ENCODE peak calls at places on chromosomes 3 and 15, in ten cellular contexts. One of them, this sample, is unnamed.

GRCh38 chr3:122621112-122621511 is 43.7 kb downstream of the PARP15 start:
- DNase-seq in 8988T: no peak
- DNase-seq in T-helper 9 cell: no peak
- DNase-seq in T-helper 2 cell: no peak
- DNase-seq in T-helper 17 cell: no peak
- DNase-seq in cardiac muscle cell: no peak
- DNase-seq in brain microvascular endothelial cell: no peak
- DNase-seq in RPMI8226: no peak
- DNase-seq in kidney epithelial cell: no peak
- DNase-seq in RPMI7951: no peak
- DNase-seq in this sample: no peak

GRCh38 chr15:80579611-80580010 is 115.5 kb upstream of the ABHD17C start:
- DNase-seq in T-helper 9 cell: no peak
- DNase-seq in RPMI8226: no peak
- DNase-seq in RPMI7951: peak
- DNase-seq in cardiac muscle cell: no peak
- DNase-seq in 8988T: no peak
- DNase-seq in T-helper 2 cell: no peak
- DNase-seq in brain microvascular endothelial cell: no peak
- DNase-seq in T-helper 17 cell: no peak
- DNase-seq in kidney epithelial cell: no peak
- DNase-seq in this sample: no peak

GRCh38 chr15:91184441-91184840 is 84.4 kb downstream of the SV2B start:
- DNase-seq in 8988T: no peak
- DNase-seq in RPMI8226: no peak
- DNase-seq in cardiac muscle cell: no peak
- DNase-seq in kidney epithelial cell: no peak
- DNase-seq in T-helper 17 cell: no peak
- DNase-seq in T-helper 9 cell: no peak
- DNase-seq in brain microvascular endothelial cell: no peak
- DNase-seq in RPMI7951: no peak
- DNase-seq in T-helper 2 cell: no peak
- DNase-seq in this sample: no peak

GRCh38 chr3:197216169-197216860 is 82.1 kb downstream of the DLG1 start:
- DNase-seq in RPMI7951: peak
- DNase-seq in T-helper 9 cell: no peak
- DNase-seq in 8988T: no peak
- DNase-seq in RPMI8226: no peak
- DNase-seq in cardiac muscle cell: no peak
- DNase-seq in T-helper 17 cell: no peak
- DNase-seq in kidney epithelial cell: no peak
- DNase-seq in T-helper 2 cell: no peak
- DNase-seq in brain microvascular endothelial cell: peak
- DNase-seq in this sample: no peak

GRCh38 chr3:73513260-73513659 is 111.5 kb downstream of the PDZRN3 start:
- DNase-seq in kidney epithelial cell: peak
- DNase-seq in RPMI8226: no peak
- DNase-seq in RPMI7951: no peak
- DNase-seq in T-helper 17 cell: no peak
- DNase-seq in brain microvascular endothelial cell: no peak
- DNase-seq in T-helper 2 cell: no peak
- DNase-seq in 8988T: no peak
- DNase-seq in T-helper 9 cell: no peak
- DNase-seq in cardiac muscle cell: no peak
- DNase-seq in this sample: no peak

GRCh38 chr3:98644168-98644567 is 50.8 kb upstream of the CPOX start:
- DNase-seq in RPMI7951: no peak
- DNase-seq in 8988T: no peak
- DNase-seq in brain microvascular endothelial cell: no peak
- DNase-seq in kidney epithelial cell: no peak
- DNase-seq in T-helper 2 cell: no peak
- DNase-seq in RPMI8226: no peak
- DNase-seq in cardiac muscle cell: no peak
- DNase-seq in T-helper 17 cell: no peak
- DNase-seq in T-helper 9 cell: no peak
- DNase-seq in this sample: no peak

GRCh38 chr3:158095302-158095997 is 10.8 kb downstream of the SHOX2 start:
- DNase-seq in RPMI7951: no peak
- DNase-seq in T-helper 9 cell: no peak
- DNase-seq in T-helper 17 cell: no peak
- DNase-seq in kidney epithelial cell: no peak
- DNase-seq in 8988T: no peak
- DNase-seq in RPMI8226: no peak
- DNase-seq in brain microvascular endothelial cell: no peak
- DNase-seq in T-helper 2 cell: no peak
- DNase-seq in cardiac muscle cell: no peak
- DNase-seq in this sample: no peak

GRCh38 chr3:171936231-171936841 is 93.2 kb downstream of the TMEM212 start:
- DNase-seq in kidney epithelial cell: no peak
- DNase-seq in cardiac muscle cell: no peak
- DNase-seq in T-helper 2 cell: no peak
- DNase-seq in 8988T: no peak
- DNase-seq in T-helper 17 cell: no peak
- DNase-seq in T-helper 9 cell: no peak
- DNase-seq in RPMI7951: peak
- DNase-seq in brain microvascular endothelial cell: peak
- DNase-seq in RPMI8226: no peak
- DNase-seq in this sample: no peak

GRCh38 chr3:159058859-159059258 is 257.0 kb downstream of the MFSD1 start:
- DNase-seq in RPMI8226: no peak
- DNase-seq in kidney epithelial cell: no peak
- DNase-seq in RPMI7951: no peak
- DNase-seq in T-helper 17 cell: no peak
- DNase-seq in brain microvascular endothelial cell: no peak
- DNase-seq in cardiac muscle cell: no peak
- DNase-seq in 8988T: no peak
- DNase-seq in T-helper 9 cell: no peak
- DNase-seq in T-helper 2 cell: no peak
- DNase-seq in this sample: no peak

GRCh38 chr3:25831578-25831977 is 41.7 kb downstream of the OXSM start:
- DNase-seq in RPMI7951: peak
- DNase-seq in 8988T: no peak
- DNase-seq in RPMI8226: peak
- DNase-seq in T-helper 9 cell: no peak
- DNase-seq in T-helper 17 cell: no peak
- DNase-seq in kidney epithelial cell: peak
- DNase-seq in T-helper 2 cell: no peak
- DNase-seq in brain microvascular endothelial cell: peak
- DNase-seq in cardiac muscle cell: peak
- DNase-seq in this sample: no peak

GRCh38 chr15:41621200-41622193 is 38.7 kb upstream of the MGA start:
- DNase-seq in 8988T: peak
- DNase-seq in kidney epithelial cell: peak
- DNase-seq in T-helper 17 cell: peak
- DNase-seq in brain microvascular endothelial cell: peak
- DNase-seq in RPMI8226: peak
- DNase-seq in RPMI7951: peak
- DNase-seq in T-helper 9 cell: peak
- DNase-seq in cardiac muscle cell: peak
- DNase-seq in T-helper 2 cell: peak
- DNase-seq in this sample: peak

GRCh38 chr15:98505611-98506031 is 142.7 kb upstream of the IGF1R start:
- DNase-seq in T-helper 2 cell: no peak
- DNase-seq in T-helper 17 cell: no peak
- DNase-seq in RPMI7951: no peak
- DNase-seq in brain microvascular endothelial cell: no peak
- DNase-seq in T-helper 9 cell: no peak
- DNase-seq in kidney epithelial cell: no peak
- DNase-seq in 8988T: no peak
- DNase-seq in RPMI8226: no peak
- DNase-seq in cardiac muscle cell: no peak
- DNase-seq in this sample: no peak

GRCh38 chr3:62525276-62525675 is 151.9 kb upstream of the FEZF2 start:
- DNase-seq in brain microvascular endothelial cell: no peak
- DNase-seq in T-helper 17 cell: no peak
- DNase-seq in cardiac muscle cell: no peak
- DNase-seq in T-helper 9 cell: no peak
- DNase-seq in RPMI7951: peak
- DNase-seq in 8988T: no peak
- DNase-seq in kidney epithelial cell: no peak
- DNase-seq in T-helper 2 cell: no peak
- DNase-seq in RPMI8226: no peak
- DNase-seq in this sample: no peak

GRCh38 chr15:66661432-66662096 is 40.5 kb upstream of the SMAD6 start:
- DNase-seq in kidney epithelial cell: no peak
- DNase-seq in T-helper 9 cell: no peak
- DNase-seq in brain microvascular endothelial cell: peak
- DNase-seq in T-helper 17 cell: no peak
- DNase-seq in RPMI8226: no peak
- DNase-seq in RPMI7951: no peak
- DNase-seq in 8988T: no peak
- DNase-seq in T-helper 2 cell: no peak
- DNase-seq in cardiac muscle cell: no peak
- DNase-seq in this sample: no peak

GRCh38 chr3:14143826-14144225 is 19.0 kb downstream of the TMEM43 start:
- DNase-seq in brain microvascular endothelial cell: peak
- DNase-seq in T-helper 9 cell: no peak
- DNase-seq in T-helper 2 cell: no peak
- DNase-seq in RPMI7951: peak
- DNase-seq in 8988T: peak
- DNase-seq in RPMI8226: no peak
- DNase-seq in cardiac muscle cell: no peak
- DNase-seq in T-helper 17 cell: no peak
- DNase-seq in kidney epithelial cell: peak
- DNase-seq in this sample: no peak

GRCh38 chr3:57298041-57298440 is 5.6 kb upstream of the ASB14 start:
- DNase-seq in RPMI7951: peak
- DNase-seq in T-helper 9 cell: no peak
- DNase-seq in 8988T: peak
- DNase-seq in T-helper 2 cell: no peak
- DNase-seq in cardiac muscle cell: no peak
- DNase-seq in T-helper 17 cell: no peak
- DNase-seq in brain microvascular endothelial cell: peak
- DNase-seq in RPMI8226: no peak
- DNase-seq in kidney epithelial cell: peak
- DNase-seq in this sample: no peak

GRCh38 chr3:110526732-110527727 is 544.6 kb upstream of the NECTIN3 start:
- DNase-seq in brain microvascular endothelial cell: peak
- DNase-seq in RPMI8226: no peak
- DNase-seq in T-helper 17 cell: no peak
- DNase-seq in 8988T: no peak
- DNase-seq in T-helper 2 cell: no peak
- DNase-seq in cardiac muscle cell: no peak
- DNase-seq in RPMI7951: peak
- DNase-seq in T-helper 9 cell: no peak
- DNase-seq in kidney epithelial cell: peak
- DNase-seq in this sample: no peak

GRCh38 chr15:48413304-48413703 is 82.1 kb downstream of the DUT start:
- DNase-seq in RPMI7951: no peak
- DNase-seq in cardiac muscle cell: no peak
- DNase-seq in brain microvascular endothelial cell: no peak
- DNase-seq in T-helper 2 cell: no peak
- DNase-seq in 8988T: no peak
- DNase-seq in T-helper 17 cell: no peak
- DNase-seq in kidney epithelial cell: no peak
- DNase-seq in RPMI8226: no peak
- DNase-seq in T-helper 9 cell: no peak
- DNase-seq in this sample: no peak

GRCh38 chr3:42376397-42376798 is 34.0 kb downstream of the LYZL4 start:
- DNase-seq in brain microvascular endothelial cell: peak
- DNase-seq in cardiac muscle cell: no peak
- DNase-seq in T-helper 17 cell: no peak
- DNase-seq in RPMI7951: peak
- DNase-seq in RPMI8226: peak
- DNase-seq in T-helper 2 cell: no peak
- DNase-seq in kidney epithelial cell: peak
- DNase-seq in T-helper 9 cell: no peak
- DNase-seq in 8988T: no peak
- DNase-seq in this sample: no peak

This sample was measured in CD4-positive, alpha-beta T cell.